ENCODE peak calls at places on chromosome 3, in ten cellular contexts. C is stomach; M is psoas muscle; V is HEK293T; Y is iPS-NIHi11; H is G401; A is stimulated activated CD4-positive, alpha-beta T cell treated with anti-CD3 and anti-CD28 coated beads, Interleukin-2, amount 100 ng/mL, for 24 hours; R is HuH-7; O is esophagus squamous epithelium; D is NCI-H1048. G is an unnamed sample.

GRCh38 chr3:132870596-132870995 is 148.4 kb upstream of the NPHP3 start:
- DNase-seq in C (no peak), O (no peak), A (no peak), R (no peak), D (no peak), M (no peak), Y (no peak), V (no peak), H (no peak), G (no peak)

GRCh38 chr3:1183320-1184048 is 90.7 kb downstream of the CNTN6 start:
- DNase-seq in H (no peak), O (no peak), R (no peak), M (no peak), Y (no peak), D (no peak), V (no peak), C (no peak), A (no peak), G (no peak)

GRCh38 chr3:184485906-184486305 is 75.7 kb upstream of the EPHB3 start:
- DNase-seq in R (no peak), H (no peak), A (no peak), O (no peak), V (no peak), D (no peak), C (no peak), M (no peak), Y (no peak), G (no peak)

GRCh38 chr3:153621988-153622387 is 460.0 kb downstream of the RAP2B start:
- DNase-seq in A (no peak), Y (no peak), D (no peak), R (no peak), O (no peak), C (no peak), V (no peak), M (no peak), H (no peak), G (no peak)

GRCh38 chr3:100226712-100227429 is 33.9 kb upstream of the TBC1D23 start:
- DNase-seq in Y (no peak), D (no peak), R (no peak), A (no peak), O (no peak), M (no peak), H (no peak), V (no peak), C (no peak), G (no peak)

GRCh38 chr3:136856665-136857064 is 5.3 kb upstream of the NCK1 start:
- DNase-seq in M (no peak), Y (no peak), A (no peak), D (no peak), C (no peak), O (no peak), R (no peak), V (no peak), H (no peak), G (no peak)

GRCh38 chr3:134199240-134199639 is 51.4 kb downstream of the RYK start:
- DNase-seq in M (no peak), O (no peak), D (no peak), V (no peak), H (no peak), Y (no peak), R (no peak), C (no peak), A (no peak), G (no peak)

GRCh38 chr3:53181528-53181927 is 20.5 kb downstream of the PRKCD start:
- DNase-seq in C (no peak), A (no peak), M (no peak), O (no peak), V (no peak), R (no peak), H (no peak), Y (no peak), D (no peak), G (no peak)

GRCh38 chr3:41985018-41985417 is 23.1 kb upstream of the ULK4 start:
- DNase-seq in H (no peak), D (no peak), M (no peak), V (no peak), C (no peak), O (no peak), R (no peak), A (no peak), Y (no peak), G (no peak)

GRCh38 chr3:88033806-88034205 is 25.0 kb downstream of the CGGBP1 start:
- DNase-seq in D (no peak), V (no peak), M (no peak), C (no peak), A (no peak), R (no peak), H (no peak), O (no peak), Y (no peak), G (no peak)

GRCh38 chr3:43248194-43248593 is 38.1 kb upstream of the SNRK start:
- DNase-seq in M (no peak), H (peak; percentile 87), A (no peak), V (no peak), C (no peak), D (no peak), O (no peak), Y (no peak), R (no peak), G (peak; percentile 82)

GRCh38 chr3:169389211-169389924 is 274.1 kb downstream of the MECOM start:
- DNase-seq in H (no peak), V (no peak), M (no peak), O (no peak), Y (no peak), C (no peak), R (no peak), D (no peak), A (no peak), G (no peak)

GRCh38 chr3:136883967-136884720 is 22.1 kb downstream of the NCK1 start:
- DNase-seq in M (no peak), H (peak; percentile 82), R (no peak), D (no peak), C (no peak), A (no peak), V (no peak), O (no peak), Y (no peak), G (peak; percentile 75)